ENCODE peak calls at places on chromosomes 16 and 17, in four cellular contexts. X is H1, Y is trophoblast cell, B is mesenchymal stem cell. L is an unnamed sample. For H3K36me3, the result is how much of the 10 kb centered on the place peaks cover.

GRCh38 chr16:50594332-50595260 is 46.4 kb downstream of the NKD1 start:
- DNase-seq in B (no peak), X (no peak), Y (peak), L (no peak)

GRCh38 chr17:28142355-28142754 is 99.9 kb downstream of the NLK start:
- DNase-seq in B (no peak), X (no peak), Y (no peak), L (no peak)

GRCh38 chr17:10370209-10370608 is 2.6 kb downstream of the MYH13 start:
- DNase-seq in X (no peak), B (no peak), Y (no peak), L (no peak)

GRCh38 chr17:67441052-67441738 is 64.1 kb downstream of the PITPNC1 start:
- DNase-seq in B (peak), X (no peak), Y (peak), L (peak)

GRCh38 chr17:5922476-5922875 is 147.7 kb upstream of the WSCD1 start:
- DNase-seq in Y (no peak), B (no peak), X (no peak), L (no peak)

GRCh38 chr16:27226476-27226875 is 23.1 kb downstream of the KDM8 start:
- DNase-seq in B (no peak), Y (peak), X (no peak), L (no peak)

GRCh38 chr17:13002761-13003453 is 14.9 kb downstream of the ELAC2 start:
- DNase-seq in X (peak), Y (peak), B (peak), L (peak)

GRCh38 chr16:15482068-15482747 is 47.8 kb downstream of the BMERB1 start:
- DNase-seq in Y (peak), X (peak), B (peak), L (no peak)

GRCh38 chr16:3003582-3004270 is 9.0 kb upstream of the CLDN9 start:
- DNase-seq in Y (peak), X (peak), B (peak), L (peak)

GRCh38 chr16:4768549-4769305 is 1.8 kb upstream of the ZNF500 start:
- DNase-seq in Y (peak), X (peak), B (peak), L (peak)

GRCh38 chr16:89764711-89765201 is 43.4 kb downstream of the ZNF276 start:
- DNase-seq in Y (peak), B (peak), X (no peak), L (no peak)

GRCh38 chr16:3963203-3963602 is 82.7 kb upstream of the CREBBP start:
- DNase-seq in Y (no peak), B (no peak), X (no peak), L (no peak)

GRCh38 chr16:67767953-67768352 is 38.4 kb downstream of the RANBP10 start:
- DNase-seq in X (no peak), B (peak), Y (no peak), L (no peak)

GRCh38 chr16:60681014-60681413 is 1355.2 kb downstream of the CDH8 start:
- DNase-seq in X (no peak), B (no peak), Y (no peak), L (peak)

GRCh38 chr16:67177743-67178699 is 5.7 kb downstream of the MATCAP1 start:
- DNase-seq in X (peak), B (peak), Y (peak), L (no peak)

GRCh38 chr16:86604436-86605220 is 26.3 kb downstream of the FOXL1 start:
- DNase-seq in X (no peak), Y (no peak), B (no peak), L (no peak)

GRCh38 chr16:66516172-66516807 is 33.6 kb downstream of the TK2 start:
- DNase-seq in X (no peak), Y (no peak), B (no peak), L (no peak)

DNA sequence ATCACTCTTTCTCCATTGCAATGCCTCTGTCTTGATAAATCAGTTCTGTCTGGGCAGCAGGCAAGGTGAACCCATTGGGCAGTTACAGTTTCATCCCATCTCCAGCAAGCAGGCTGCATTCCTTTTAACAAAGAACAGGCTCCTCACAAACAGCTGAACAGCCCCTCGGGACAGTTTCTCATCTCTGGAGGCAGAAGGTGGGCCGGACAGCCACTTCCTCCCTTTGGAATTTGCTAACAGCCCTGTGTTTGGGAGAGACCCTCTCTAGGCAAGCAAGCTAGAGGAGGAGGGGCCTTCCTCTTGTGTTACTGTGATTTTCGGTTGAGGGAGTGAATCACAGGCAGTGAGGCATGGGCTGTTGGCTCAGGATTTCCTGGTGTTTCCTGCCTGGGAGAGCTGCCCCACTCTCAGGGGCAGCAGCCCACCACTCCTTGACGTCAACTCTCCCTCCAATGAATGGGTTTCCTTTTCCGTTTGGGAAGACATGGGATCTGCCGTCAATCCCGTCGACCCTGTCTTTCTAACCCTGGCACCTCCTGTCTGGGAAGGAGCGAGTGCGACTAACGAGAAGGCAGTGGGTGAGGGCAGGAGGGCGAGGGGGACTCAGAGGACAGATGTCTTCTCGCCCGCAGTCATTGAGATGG is 3.7 kb upstream of the PGS1 start:
- DNase-seq in B (peak), Y (peak), X (peak), L (peak)
- H2BK12ac ChIP-seq in B (peak), Y (peak), X (peak), L (peak)

GRCh38 chr16:11550651-11551498 is 35.8 kb downstream of the LITAF start:
- DNase-seq in Y (peak), B (no peak), X (no peak), L (no peak)

GRCh38 chr16:11546522-11547485 is 39.9 kb downstream of the LITAF start:
- DNase-seq in X (no peak), B (peak), Y (no peak), L (no peak)

GRCh38 chr16:11543676-11544393 is 42.9 kb downstream of the LITAF start:
- DNase-seq in X (no peak), Y (no peak), B (no peak), L (no peak)

GRCh38 chr16:11551842-11552241 is 34.9 kb downstream of the LITAF start:
- DNase-seq in X (no peak), B (no peak), Y (no peak), L (no peak)

DNA sequence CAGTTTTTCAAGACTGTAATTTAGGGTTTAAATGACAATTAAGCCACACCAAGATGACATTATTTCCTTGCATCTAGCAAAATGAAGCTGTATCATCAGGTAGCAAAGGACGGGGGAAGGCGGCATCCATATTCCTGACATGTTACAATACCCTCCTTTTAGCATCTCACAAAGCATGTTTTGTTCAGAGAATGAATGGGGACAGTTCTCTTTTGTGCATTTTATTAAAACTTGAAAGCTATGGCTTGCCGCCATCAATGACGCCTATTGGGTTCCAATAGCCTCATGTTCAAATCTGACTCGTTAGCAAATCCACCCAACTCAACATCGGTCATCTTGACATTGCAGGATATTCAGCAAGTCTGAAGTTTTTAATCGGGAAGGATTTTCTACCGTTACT is 39.2 kb downstream of the LITAF start:
- DNase-seq in B (no peak), Y (no peak), X (no peak), L (no peak)
- H3K36me3 ChIP-seq in B (under half), Y (under half), X (under half), L (under half)

DNA sequence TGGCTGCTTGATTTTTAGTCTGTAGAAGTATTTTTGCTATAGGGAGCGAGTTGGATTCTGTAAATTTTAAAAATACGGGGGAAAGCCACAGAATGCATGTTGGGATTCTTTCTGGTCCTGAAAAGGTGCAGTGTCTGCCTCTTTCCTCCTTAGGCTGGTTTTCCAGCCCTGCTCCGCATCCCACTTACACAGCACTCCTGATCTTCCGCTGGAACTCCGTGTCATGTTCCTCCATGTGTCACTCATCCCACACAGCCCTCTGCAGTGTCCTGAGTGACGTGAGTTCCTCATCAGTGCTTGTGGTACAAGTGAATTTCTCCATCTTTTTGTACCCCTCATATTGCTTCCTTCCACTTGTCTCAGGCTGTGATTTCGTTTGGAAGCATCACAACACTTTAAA is 34.5 kb downstream of the COX10 start:
- DNase-seq in Y (no peak), X (no peak), B (no peak), L (no peak)
- H2BK12ac ChIP-seq in Y (no peak), X (no peak), B (no peak), L (no peak)

GRCh38 chr17:42517516-42517915 is 18.5 kb upstream of the NAGLU start:
- DNase-seq in B (peak), Y (peak), X (peak), L (peak)

GRCh38 chr17:42518755-42519545 is 17.1 kb upstream of the NAGLU start:
- DNase-seq in Y (no peak), X (no peak), B (no peak), L (no peak)

GRCh38 chr17:42519546-42520444 is 16.2 kb upstream of the NAGLU start:
- DNase-seq in Y (peak), X (peak), B (peak), L (peak)

GRCh38 chr17:42520540-42520951 is 15.5 kb upstream of the NAGLU start:
- DNase-seq in X (no peak), Y (no peak), B (no peak), L (no peak)

GRCh38 chr17:42518046-42518754 is 17.8 kb upstream of the NAGLU start:
- DNase-seq in B (peak), Y (peak), X (no peak), L (no peak)
- H3K36me3 ChIP-seq in B (half or more), Y (under half), X (under half), L (under half)

GRCh38 chr17:29155966-29156338 is 24.2 kb downstream of the MYO18A start:
- DNase-seq in X (no peak), B (peak), Y (peak), L (no peak)
- H2BK12ac ChIP-seq in X (peak), B (peak), Y (peak), L (no peak)

GRCh38 chr17:31371511-31372097 is 19.9 kb upstream of the RAB11FIP4 start:
- DNase-seq in X (no peak), Y (peak), B (peak), L (no peak)
- H3K36me3 ChIP-seq in X (under half), Y (under half), B (under half), L (half or more)

DNA sequence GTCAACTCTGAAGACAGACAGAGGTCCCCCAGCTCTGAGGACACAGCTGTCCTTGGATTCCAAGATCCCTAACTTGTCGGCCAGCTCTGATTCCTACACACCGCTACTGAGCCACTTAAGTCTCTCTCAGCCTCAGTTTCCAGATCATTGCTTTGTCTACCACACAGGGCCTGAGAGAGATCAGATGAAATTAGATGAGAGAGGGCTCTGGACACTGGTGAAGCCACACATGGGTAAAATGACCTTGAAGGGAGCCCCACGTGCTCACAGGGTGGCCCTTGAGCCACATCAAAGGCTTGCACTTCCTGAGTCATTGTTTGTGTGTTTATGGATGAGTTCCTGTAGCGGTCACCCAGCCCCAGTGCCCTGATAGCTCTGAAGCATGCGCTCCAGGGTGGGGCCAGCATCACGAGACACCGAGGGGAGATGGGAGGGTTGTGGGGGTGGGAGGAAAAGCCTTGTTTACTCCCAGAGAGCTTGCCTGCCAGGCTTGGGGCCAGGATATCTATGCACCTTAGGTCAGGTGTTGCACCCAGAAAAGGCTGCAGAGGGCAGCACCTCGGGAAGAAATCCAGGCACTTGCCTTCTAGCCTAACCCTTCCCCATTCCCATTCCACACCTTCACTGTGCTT is 32.7 kb upstream of the SLC6A2 start:
- DNase-seq in X (peak), Y (peak), B (peak), L (no peak)
- H2BK12ac ChIP-seq in X (peak), Y (no peak), B (no peak), L (no peak)